ENCODE peak calls at places on chromosome 3, in six cellular contexts. P is sigmoid colon, H is vagina, E is GM12891, Q is transverse colon, F is GM12892. Y is an unnamed sample.

GRCh38 chr3:170529346-170529745 is 56.5 kb downstream of the SLC7A14 start:
- DNase-seq in E (no peak), P (no peak), H (no peak), Q (no peak), F (no peak), Y (no peak)

GRCh38 chr3:27576171-27576570 is 92.0 kb upstream of the SLC4A7 start:
- DNase-seq in P (no peak), H (no peak), E (no peak), F (no peak), Q (no peak), Y (no peak)

GRCh38 chr3:106707347-106707746 is 669.9 kb upstream of the CCDC54 start:
- DNase-seq in P (no peak), Q (no peak), E (no peak), F (no peak), H (no peak), Y (no peak)

GRCh38 chr3:193826126-193826795 is 233.3 kb downstream of the OPA1 start:
- DNase-seq in P (no peak), E (no peak), H (peak), F (no peak), Q (peak), Y (no peak)

GRCh38 chr3:159175391-159175725 is 373.5 kb downstream of the MFSD1 start:
- DNase-seq in Q (no peak), P (no peak), H (no peak), E (no peak), F (no peak), Y (no peak)

GRCh38 chr3:159668461-159668860 is 320.2 kb upstream of the IL12A start:
- DNase-seq in P (no peak), F (no peak), E (no peak), Q (no peak), H (no peak), Y (no peak)

GRCh38 chr3:107775958-107776357 is 253.2 kb downstream of the BBX start:
- DNase-seq in P (no peak), Q (no peak), E (no peak), F (no peak), H (no peak), Y (no peak)

GRCh38 chr3:129311054-129311902 is 32.6 kb downstream of the HMCES start:
- DNase-seq in Q (no peak), E (no peak), F (no peak), P (no peak), H (no peak), Y (no peak)

GRCh38 chr3:46372492-46373359 is 2.0 kb downstream of the CCR5 start:
- DNase-seq in E (no peak), F (no peak), H (no peak), Q (no peak), P (no peak), Y (no peak)

GRCh38 chr3:58237238-58237939 is at the start of gene ABHD6:
- DNase-seq in F (peak), P (peak), E (peak), Q (peak), H (no peak), Y (peak)

GRCh38 chr3:32502944-32503286 is 263 bp upstream of the CMTM6 start:
- DNase-seq in F (no peak), Q (no peak), P (no peak), H (no peak), E (no peak), Y (no peak)
- TF ChIP-seq POLR2AphosphoS5 in F (no peak), Q (no peak), P (no peak), H (no peak), E (no peak), Y (no peak)

GRCh38 chr3:39978293-39978692 is 168.9 kb downstream of the MYRIP start:
- DNase-seq in H (no peak), F (no peak), E (no peak), Q (no peak), P (no peak), Y (no peak)

GRCh38 chr3:39980021-39980420 is 170.6 kb downstream of the MYRIP start:
- DNase-seq in E (no peak), F (no peak), H (no peak), P (no peak), Q (no peak), Y (no peak)

GRCh38 chr3:39982665-39983357 is 173.4 kb downstream of the MYRIP start:
- DNase-seq in E (no peak), F (no peak), H (no peak), Q (no peak), P (no peak), Y (no peak)

GRCh38 chr3:39981547-39982184 is 172.3 kb downstream of the MYRIP start:
- DNase-seq in H (no peak), E (no peak), Q (no peak), P (no peak), F (no peak), Y (no peak)

DNA sequence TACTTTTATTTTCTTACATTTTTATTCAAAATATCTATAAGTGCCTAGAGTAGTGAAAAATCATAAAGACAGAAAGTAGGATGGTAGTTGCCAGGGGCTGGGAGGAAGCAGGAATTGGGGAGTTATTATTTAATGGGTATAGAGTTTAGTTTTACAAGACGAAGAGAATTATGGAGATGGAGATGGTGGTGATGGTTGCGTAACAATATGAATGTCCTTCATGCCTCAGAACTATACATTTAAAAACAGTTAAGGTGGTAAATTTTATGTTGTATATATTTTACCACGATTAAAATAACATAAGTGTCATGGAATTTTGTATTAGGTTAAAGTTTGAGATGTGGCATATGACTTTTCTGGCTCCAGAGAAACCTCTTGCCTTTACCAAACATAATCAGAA is 171.4 kb downstream of the MYRIP start:
- DNase-seq in Q (no peak), H (no peak), P (no peak), E (no peak), F (no peak), Y (no peak)
- TF ChIP-seq POLR2A in Q (no peak), H (no peak), P (no peak), E (no peak), F (no peak), Y (no peak)

DNA sequence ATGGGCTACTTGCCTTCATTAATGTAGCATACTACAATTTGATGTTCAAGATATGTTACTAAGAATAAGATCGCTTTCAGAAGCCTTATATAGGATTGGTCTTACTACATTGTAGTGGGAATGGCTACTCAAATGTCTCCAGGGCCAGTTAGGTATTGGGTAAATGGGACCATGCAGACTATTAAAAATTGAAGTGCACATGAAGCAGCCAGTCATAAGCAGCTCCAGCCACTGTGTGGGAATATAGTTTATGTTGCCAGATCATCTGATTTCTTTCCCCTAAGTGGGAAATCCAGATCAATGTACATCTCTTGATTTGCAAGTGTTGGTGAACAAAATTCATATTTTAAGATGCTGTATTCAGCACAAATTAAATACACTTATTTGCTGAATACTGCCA is 5.1 kb downstream of the CTNNB1 start:
- DNase-seq in H (no peak), E (no peak), P (no peak), F (no peak), Q (no peak), Y (no peak)
- TF ChIP-seq POLR2AphosphoS5 in H (no peak), E (no peak), P (no peak), F (no peak), Q (no peak), Y (no peak)

GRCh38 chr3:152879130-152879789 is 44.3 kb downstream of the P2RY1 start:
- DNase-seq in Q (no peak), F (no peak), H (no peak), P (no peak), E (no peak), Y (no peak)

GRCh38 chr3:152874896-152875749 is 40.2 kb downstream of the P2RY1 start:
- DNase-seq in F (no peak), Q (no peak), P (no peak), E (no peak), H (no peak), Y (no peak)

GRCh38 chr3:152885066-152885465 is 50.1 kb downstream of the P2RY1 start:
- DNase-seq in F (no peak), P (no peak), H (no peak), E (no peak), Q (no peak), Y (no peak)

GRCh38 chr3:152879790-152880174 is 44.9 kb downstream of the P2RY1 start:
- DNase-seq in Q (no peak), P (no peak), F (no peak), H (no peak), E (no peak), Y (no peak)
- TF ChIP-seq POLR2A in Q (no peak), P (no peak), F (no peak), H (no peak), E (no peak), Y (no peak)

GRCh38 chr3:56145410-56145809 is 322.9 kb downstream of the ERC2 start:
- DNase-seq in P (no peak), F (no peak), Q (no peak), H (no peak), E (no peak), Y (no peak)

DNA sequence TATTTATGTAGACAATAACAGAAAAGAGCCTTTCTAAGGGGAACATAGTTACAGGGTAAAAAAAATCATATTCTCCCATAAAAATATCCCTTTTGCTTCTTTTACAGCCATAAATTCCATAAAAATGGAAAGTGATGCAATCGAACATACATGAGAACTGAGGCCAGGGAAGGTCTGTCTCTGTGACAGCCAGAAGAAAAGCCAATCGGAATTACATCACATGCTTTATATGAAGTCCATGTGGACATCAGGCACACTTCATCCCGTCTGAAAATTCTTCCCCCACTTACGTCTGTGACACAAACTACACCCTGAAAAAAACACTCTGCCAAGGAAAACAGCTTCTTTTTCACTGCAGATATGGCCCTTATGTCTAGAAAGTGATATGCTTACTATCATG is 323.5 kb downstream of the ERC2 start:
- DNase-seq in F (no peak), E (no peak), P (no peak), Q (no peak), H (no peak), Y (no peak)
- TF ChIP-seq POLR2AphosphoS5 in F (no peak), E (no peak), P (no peak), Q (no peak), H (no peak), Y (no peak)

DNA sequence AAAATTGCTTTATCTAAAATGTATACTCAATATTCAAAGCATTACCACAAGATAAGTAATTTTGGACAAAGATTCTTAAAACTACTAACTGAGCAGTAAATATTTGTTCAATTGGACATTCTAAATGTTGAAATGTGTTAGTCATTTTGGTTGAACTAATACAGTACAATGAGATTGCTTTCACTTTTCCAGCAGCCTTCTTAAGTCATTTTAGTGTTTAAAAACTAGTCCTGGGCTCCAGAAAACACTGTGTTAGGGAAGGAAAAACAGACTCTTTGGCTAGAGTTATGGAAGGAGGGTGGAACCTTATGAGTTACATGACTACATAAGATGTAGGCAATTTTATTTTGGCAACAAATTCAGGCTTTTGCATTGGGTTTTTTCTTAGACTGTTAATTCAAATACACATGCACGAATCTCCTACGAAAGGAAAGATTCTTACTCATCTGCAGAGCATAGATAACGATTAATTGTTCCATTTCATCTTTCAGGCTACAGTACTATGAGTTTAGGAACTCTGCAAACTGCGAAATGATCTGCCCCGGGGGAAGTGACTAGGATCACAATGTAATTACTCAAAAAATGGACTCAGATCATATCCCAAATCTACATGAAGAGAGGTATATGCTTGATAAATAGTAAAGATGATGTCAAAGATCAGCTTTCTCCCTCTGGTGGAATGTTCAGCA is 492.8 kb upstream of the MDFIC2 start:
- DNase-seq in H (no peak), P (no peak), E (no peak), F (no peak), Q (no peak), Y (no peak)
- TF ChIP-seq POLR2A in H (no peak), P (no peak), E (no peak), F (no peak), Q (no peak), Y (no peak)

GRCh38 chr3:119639494-119640350 is 20.7 kb downstream of the POPDC2 start:
- DNase-seq in P (no peak), H (no peak), E (no peak), F (no peak), Q (no peak), Y (no peak)
- TF ChIP-seq POLR2AphosphoS5 in P (no peak), H (no peak), E (no peak), F (no peak), Q (no peak), Y (no peak)

GRCh38 chr3:172415323-172415722 is 32.9 kb downstream of the GHSR start:
- DNase-seq in E (no peak), Q (no peak), F (no peak), H (no peak), P (no peak), Y (no peak)

GRCh38 chr3:172410702-172411477 is 37.4 kb downstream of the GHSR start:
- DNase-seq in Q (no peak), F (no peak), H (no peak), E (no peak), P (no peak), Y (no peak)

GRCh38 chr3:172407872-172408271 is 40.4 kb downstream of the GHSR start:
- DNase-seq in P (no peak), H (no peak), Q (no peak), F (no peak), E (no peak), Y (no peak)

GRCh38 chr3:172405914-172406313 is 42.3 kb downstream of the GHSR start:
- DNase-seq in H (no peak), P (no peak), E (no peak), F (no peak), Q (no peak), Y (no peak)

GRCh38 chr3:172411478-172411947 is 36.7 kb downstream of the GHSR start:
- DNase-seq in P (no peak), E (no peak), Q (no peak), H (no peak), F (no peak), Y (no peak)
- TF ChIP-seq POLR2A in P (no peak), E (no peak), Q (no peak), H (no peak), F (no peak), Y (no peak)

Y was measured in spleen.